ENCODE peak calls at places on chromosomes 2 and 18, in seven cellular contexts. T is fibroblast of lung, C is lung, V is mesendoderm, E is GM12864, P is fibroblast of the aortic adventitia, U is psoas muscle. Z is an unnamed sample.

GRCh38 chr2:41142463-41142862 is 690.6 kb upstream of the SLC8A1 start:
- DNase-seq in C (no peak), V (no peak), U (no peak), E (no peak), P (no peak), T (no peak), Z (no peak)

GRCh38 chr2:172065086-172065485 is 20.2 kb upstream of the DLX1 start:
- DNase-seq in C (no peak), V (no peak), T (no peak), E (no peak), P (no peak), U (no peak), Z (no peak)

GRCh38 chr2:215760126-215760525 is 253.2 kb downstream of the MREG start:
- DNase-seq in V (no peak), U (no peak), T (no peak), C (no peak), P (no peak), E (no peak), Z (no peak)

GRCh38 chr2:240565267-240566202 is 2.7 kb upstream of the RNPEPL1 start:
- DNase-seq in P (peak; percentile 67), V (no peak), E (peak; percentile 81), U (peak; percentile 81), C (peak; percentile 94), T (peak; percentile 71), Z (peak; percentile 96)

GRCh38 chr2:46812381-46813024 is 103.1 kb downstream of the MCFD2 start:
- DNase-seq in C (peak; percentile 55), T (peak; percentile 99), U (peak; percentile 78), P (peak; percentile 100), V (no peak), E (no peak), Z (peak; percentile 36)

GRCh38 chr2:176085861-176086771 is 2.4 kb upstream of the EVX2 start:
- DNase-seq in V (peak; percentile 72), C (no peak), T (peak; percentile 25), P (peak; percentile 37), E (no peak), U (no peak), Z (no peak)

GRCh38 chr2:231351648-231352047 is 43.9 kb upstream of the B3GNT7 start:
- DNase-seq in V (no peak), U (no peak), P (no peak), C (no peak), T (no peak), E (no peak), Z (no peak)

GRCh38 chr18:49160075-49160930 is 209.5 kb upstream of the SMAD7 start:
- DNase-seq in V (no peak), C (no peak), T (peak; percentile 62), U (no peak), P (peak; percentile 23), E (no peak), Z (no peak)

GRCh38 chr2:122105885-122106221 is 350.4 kb downstream of the TSN start:
- DNase-seq in P (no peak), E (no peak), C (no peak), T (peak; percentile 28), V (no peak), U (no peak), Z (no peak)

GRCh38 chr2:184444217-184444616 is 154.1 kb upstream of the ZNF804A start:
- DNase-seq in T (no peak), C (no peak), V (no peak), E (peak; percentile 72), P (no peak), U (no peak), Z (no peak)

GRCh38 chr2:196176142-196176738 is 4.9 kb upstream of the STK17B start:
- DNase-seq in P (no peak), V (no peak), U (no peak), T (no peak), E (peak; percentile 89), C (no peak), Z (no peak)

GRCh38 chr2:136305517-136306192 is 187.7 kb upstream of the CXCR4 start:
- DNase-seq in E (peak; percentile 60), C (no peak), T (peak; percentile 7), P (no peak), V (peak; percentile 39), U (no peak), Z (no peak)

GRCh38 chr18:58901783-58902182 is 37.1 kb downstream of the ZNF532 start:
- DNase-seq in E (no peak), C (no peak), P (no peak), V (no peak), U (no peak), T (no peak), Z (no peak)

GRCh38 chr2:230225486-230225885 is at the start of gene SP140:
- DNase-seq in E (peak; percentile 75), T (no peak), U (peak; percentile 49), V (no peak), C (peak; percentile 39), P (no peak), Z (no peak)

GRCh38 chr2:230765611-230766300 is 53.1 kb downstream of the CAB39 start:
- DNase-seq in P (no peak), C (no peak), E (no peak), U (no peak), V (peak; percentile 82), T (peak; percentile 60), Z (no peak)

GRCh38 chr2:48693645-48694044 is 61.9 kb downstream of the LHCGR start:
- DNase-seq in P (no peak), U (no peak), V (peak; percentile 87), C (no peak), T (peak; percentile 82), E (no peak), Z (no peak)

GRCh38 chr2:10333247-10333613 is 30.5 kb downstream of the HPCAL1 start:
- DNase-seq in E (no peak), P (no peak), V (peak; percentile 62), T (no peak), U (peak; percentile 23), C (no peak), Z (no peak)

GRCh38 chr18:77482190-77482928 is 232.7 kb downstream of the GALR1 start:
- DNase-seq in C (no peak), P (no peak), T (no peak), U (no peak), V (no peak), E (no peak), Z (peak; percentile 60)

GRCh38 chr2:208092093-208092832 is 32.1 kb downstream of the CRYGD start:
- DNase-seq in T (peak; percentile 26), E (no peak), C (no peak), P (peak; percentile 25), V (no peak), U (no peak), Z (no peak)

GRCh38 chr18:70400473-70400872 is 111.6 kb downstream of the SOCS6 start:
- DNase-seq in V (no peak), C (no peak), E (no peak), U (no peak), T (no peak), P (no peak), Z (no peak)

DNA sequence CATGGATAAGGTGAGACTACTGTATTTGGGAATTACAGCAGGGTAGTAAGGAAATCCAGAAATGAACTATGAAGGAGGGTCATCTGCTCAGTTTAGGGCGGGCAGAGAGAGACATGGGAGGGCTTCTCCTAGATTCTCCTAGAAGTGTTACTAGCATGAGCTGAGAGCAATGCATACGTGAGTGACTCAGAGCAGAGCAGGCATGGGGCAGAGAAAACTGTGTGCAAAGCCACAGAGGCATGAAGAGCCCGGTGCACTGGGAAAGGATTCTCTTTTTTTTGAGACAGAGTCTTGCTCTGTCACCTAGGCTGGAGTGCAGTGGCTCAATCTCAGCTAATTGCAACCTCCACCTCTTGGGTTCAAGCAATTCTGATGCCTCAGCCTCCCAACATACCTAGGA is 116.2 kb downstream of the SOCS6 start:
- DNase-seq in P (no peak), E (no peak), T (peak; percentile 19), U (no peak), V (no peak), C (no peak), Z (no peak)
- H3K4me3 ChIP-seq in P (no peak overlapping the region), E (no peak overlapping the region), T (no peak overlapping the region), U (no peak overlapping the region), V (no peak overlapping the region), C (no peak overlapping the region), Z (no peak overlapping the region)

GRCh38 chr2:206642075-206643025 is at the start of gene FAM237A:
- DNase-seq in U (no peak), T (peak; percentile 53), V (peak; percentile 82), E (no peak), P (peak; percentile 81), C (no peak), Z (peak; percentile 14)
- H3K4me3 ChIP-seq in U (no peak within 1 kb of the TSS), T (no peak within 1 kb of the TSS), V (peak within 1 kb of the TSS; percentile 4), E (no peak within 1 kb of the TSS), P (no peak within 1 kb of the TSS), C (no peak within 1 kb of the TSS), Z (no peak within 1 kb of the TSS)

GRCh38 chr2:109170645-109171044 is 41.6 kb downstream of the SH3RF3 start:
- DNase-seq in T (no peak), U (no peak), C (no peak), P (no peak), E (no peak), V (peak; percentile 45), Z (no peak)

GRCh38 chr2:109173311-109174171 is 44.5 kb downstream of the SH3RF3 start:
- DNase-seq in U (peak; percentile 90), P (peak; percentile 96), V (peak; percentile 74), T (peak; percentile 94), C (peak; percentile 40), E (no peak), Z (peak; percentile 87)

GRCh38 chr2:109172556-109173105 is 43.6 kb downstream of the SH3RF3 start:
- DNase-seq in E (no peak), T (peak; percentile 47), C (no peak), V (no peak), P (no peak), U (no peak), Z (no peak)

GRCh38 chr2:109174214-109174613 is 45.2 kb downstream of the SH3RF3 start:
- DNase-seq in T (no peak), U (no peak), C (no peak), P (peak; percentile 10), V (no peak), E (no peak), Z (no peak)

DNA sequence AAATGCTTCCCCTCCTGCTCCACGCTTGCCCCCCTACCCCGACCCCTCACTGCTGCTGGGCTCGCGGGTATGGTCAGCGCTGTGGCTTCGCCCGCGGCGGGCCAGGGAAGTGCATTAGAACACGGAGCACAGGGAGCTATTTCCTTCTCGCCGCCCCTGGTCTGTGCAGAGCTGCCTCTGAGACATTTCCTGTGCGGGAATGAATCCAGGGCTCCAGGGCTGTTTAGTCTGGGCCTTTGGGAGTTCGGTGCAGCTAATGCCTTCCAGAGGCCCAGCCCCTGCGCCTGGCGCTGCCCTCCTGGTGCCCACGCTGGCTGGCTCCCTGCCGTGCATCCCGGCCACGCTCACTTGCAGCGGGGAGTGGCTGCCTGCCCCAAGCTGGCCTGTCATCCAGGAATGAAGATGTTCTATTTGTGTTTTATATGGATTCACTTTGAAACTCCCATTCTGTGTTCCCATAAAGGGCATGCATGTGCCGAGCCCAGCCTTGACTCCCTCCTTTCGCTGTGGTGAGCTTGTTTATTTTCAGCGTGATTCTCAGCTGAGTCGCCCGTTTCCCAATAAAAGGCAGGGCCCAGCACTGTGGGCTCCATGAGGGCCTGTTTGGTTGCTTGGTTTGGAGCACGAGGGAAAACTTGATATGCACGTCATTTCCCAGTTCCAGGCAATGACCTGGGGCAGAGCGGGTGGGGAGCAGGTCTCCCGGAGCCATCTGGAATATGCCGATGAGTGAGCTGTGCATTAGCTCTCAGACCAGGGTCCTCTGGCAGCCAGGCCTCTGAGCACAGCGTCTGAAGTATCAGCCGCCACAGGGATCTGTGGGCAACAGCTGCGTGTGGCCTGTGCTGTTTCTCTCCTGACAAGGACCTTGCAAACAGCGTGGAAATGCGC is 42.7 kb downstream of the SH3RF3 start:
- DNase-seq in V (no peak), T (peak; percentile 97), C (peak; percentile 41), U (peak; percentile 72), P (peak; percentile 98), E (no peak), Z (peak; percentile 93)
- H3K4me3 ChIP-seq in V (no peak overlapping the region), T (peak overlapping the region; percentile 45), C (no peak overlapping the region), U (no peak overlapping the region), P (peak overlapping the region; percentile 49), E (no peak overlapping the region), Z (peak overlapping the region; percentile 11)

GRCh38 chr2:223599646-223600009 is 2.5 kb downstream of the SCG2 start:
- DNase-seq in U (no peak), P (peak; percentile 19), E (no peak), C (no peak), V (no peak), T (peak; percentile 59), Z (no peak)
- H3K4me3 ChIP-seq in U (no peak overlapping the region), P (no peak overlapping the region), E (no peak overlapping the region), C (no peak overlapping the region), V (no peak overlapping the region), T (no peak overlapping the region), Z (no peak overlapping the region)

Z was measured in SJSA1.